ENCODE peak calls at places on chromosomes 3 and 15, in ten cellular contexts. E, C, X, R, L, S, Y, M, N and I are unnamed samples.

GRCh38 chr3:100316656-100317069 is 17.9 kb upstream of the NIT2 start:
- DNase-seq in E (peak; percentile 13), C (peak; percentile 41), X (no peak), R (peak; percentile 64), L (no peak), S (peak; percentile 68), Y (no peak), M (no peak), N (no peak), I (peak; percentile 77)

GRCh38 chr15:29859981-29860745 is 37.9 kb upstream of the TJP1 start:
- DNase-seq in E (no peak), C (no peak), X (no peak), R (peak; percentile 69), L (peak; percentile 84), S (peak; percentile 84), Y (no peak), M (no peak), N (no peak), I (no peak)

GRCh38 chr3:40719660-40720287 is 195.0 kb downstream of the ZNF621 start:
- DNase-seq in E (no peak), C (no peak), X (no peak), R (no peak), L (no peak), S (no peak), Y (no peak), M (no peak), N (no peak), I (no peak)

GRCh38 chr3:31895471-31895870 is 85.6 kb downstream of the OSBPL10 start:
- DNase-seq in E (no peak), C (no peak), X (no peak), R (no peak), L (no peak), S (peak; percentile 73), Y (no peak), M (no peak), N (no peak), I (no peak)

GRCh38 chr3:150766742-150767141 is 3.8 kb upstream of the SIAH2 start:
- DNase-seq in E (no peak), C (no peak), X (no peak), R (no peak), L (no peak), S (no peak), Y (no peak), M (no peak), N (no peak), I (no peak)

GRCh38 chr3:44055951-44056350 is 185.7 kb upstream of the TOPAZ1 start:
- DNase-seq in E (no peak), C (no peak), X (no peak), R (no peak), L (no peak), S (peak; percentile 17), Y (no peak), M (no peak), N (no peak), I (no peak)

GRCh38 chr15:25798207-25798931 is 64.8 kb downstream of the ATP10A start:
- DNase-seq in E (no peak), C (no peak), X (no peak), R (no peak), L (no peak), S (peak; percentile 54), Y (no peak), M (no peak), N (no peak), I (no peak)

GRCh38 chr3:146558811-146559210 is 14.4 kb upstream of the PLSCR1 start:
- DNase-seq in E (no peak), C (no peak), X (no peak), R (no peak), L (no peak), S (no peak), Y (no peak), M (no peak), N (no peak), I (no peak)

GRCh38 chr3:66075281-66075680 is 36.6 kb upstream of the MAGI1 start:
- DNase-seq in E (no peak), C (no peak), X (no peak), R (peak; percentile 23), L (no peak), S (peak; percentile 89), Y (no peak), M (no peak), N (no peak), I (no peak)

DNA sequence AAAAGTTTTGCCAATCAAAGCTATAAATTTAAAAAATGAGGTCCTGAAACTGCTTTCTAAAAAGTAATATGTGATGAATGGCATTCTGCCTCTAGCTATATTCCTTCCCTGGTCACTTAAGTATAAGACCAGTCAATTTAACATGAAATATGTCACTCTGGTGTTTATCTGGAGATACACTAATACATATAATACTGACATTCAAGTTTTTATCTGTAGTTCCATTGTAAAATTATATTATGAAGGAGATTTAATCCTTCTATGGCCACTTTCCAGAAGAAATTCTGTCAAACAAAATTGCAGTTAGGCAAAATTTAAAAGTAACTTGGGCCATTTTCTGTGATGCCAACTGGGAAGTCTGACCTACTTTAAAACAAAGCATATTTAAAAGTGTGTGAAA is 236.8 kb downstream of the CNTN3 start:
- DNase-seq in E (no peak), C (no peak), X (no peak), R (no peak), L (no peak), S (no peak), Y (no peak), M (no peak), N (no peak), I (no peak)
- H3K27me3 ChIP-seq in E (no peaks in the 10 kb centered on the region), C (no peaks in the 10 kb centered on the region), X (no peaks in the 10 kb centered on the region), R (no peaks in the 10 kb centered on the region), L (no peaks in the 10 kb centered on the region), S (no peaks in the 10 kb centered on the region), Y (no peaks in the 10 kb centered on the region), M (no peaks in the 10 kb centered on the region), N (no peaks in the 10 kb centered on the region), I (no peaks in the 10 kb centered on the region)

GRCh38 chr15:73741401-73741836 is 11.7 kb downstream of the INSYN1 start:
- DNase-seq in E (no peak), C (no peak), X (no peak), R (no peak), L (no peak), S (no peak), Y (no peak), M (no peak), N (no peak), I (no peak)
- H3K27me3 ChIP-seq in E (no peaks in the 10 kb centered on the region), C (no peaks in the 10 kb centered on the region), X (no peaks in the 10 kb centered on the region), R (peaks cover 4% of the 10 kb centered on the region), L (no peaks in the 10 kb centered on the region), S (peaks cover 35% of the 10 kb centered on the region), Y (peaks cover 3% of the 10 kb centered on the region), M (no peaks in the 10 kb centered on the region), N (no peaks in the 10 kb centered on the region), I (no peaks in the 10 kb centered on the region)

GRCh38 chr3:134048278-134048996 is 18.7 kb upstream of the SLCO2A1 start:
- DNase-seq in E (no peak), C (no peak), X (no peak), R (no peak), L (no peak), S (no peak), Y (peak; percentile 58), M (no peak), N (no peak), I (no peak)
- H3K27me3 ChIP-seq in E (no peaks in the 10 kb centered on the region), C (no peaks in the 10 kb centered on the region), X (no peaks in the 10 kb centered on the region), R (no peaks in the 10 kb centered on the region), L (no peaks in the 10 kb centered on the region), S (no peaks in the 10 kb centered on the region), Y (no peaks in the 10 kb centered on the region), M (no peaks in the 10 kb centered on the region), N (no peaks in the 10 kb centered on the region), I (no peaks in the 10 kb centered on the region)

GRCh38 chr3:119571230-119571629 is 8.1 kb upstream of the ADPRH start:
- DNase-seq in E (no peak), C (no peak), X (no peak), R (no peak), L (no peak), S (no peak), Y (no peak), M (no peak), N (no peak), I (no peak)
- H3K27me3 ChIP-seq in E (no peaks in the 10 kb centered on the region), C (no peaks in the 10 kb centered on the region), X (no peaks in the 10 kb centered on the region), R (no peaks in the 10 kb centered on the region), L (no peaks in the 10 kb centered on the region), S (peaks cover 4% of the 10 kb centered on the region), Y (no peaks in the 10 kb centered on the region), M (no peaks in the 10 kb centered on the region), N (no peaks in the 10 kb centered on the region), I (no peaks in the 10 kb centered on the region)

GRCh38 chr15:101438482-101439284 is 50.8 kb downstream of the PCSK6 start:
- DNase-seq in E (no peak), C (no peak), X (no peak), R (no peak), L (no peak), S (no peak), Y (no peak), M (no peak), N (no peak), I (no peak)
- H3K27me3 ChIP-seq in E (no peaks in the 10 kb centered on the region), C (no peaks in the 10 kb centered on the region), X (no peaks in the 10 kb centered on the region), R (no peaks in the 10 kb centered on the region), L (peaks cover 4% of the 10 kb centered on the region), S (peaks cover 17% of the 10 kb centered on the region), Y (no peaks in the 10 kb centered on the region), M (no peaks in the 10 kb centered on the region), N (no peaks in the 10 kb centered on the region), I (peaks cover 2% of the 10 kb centered on the region)

DNA sequence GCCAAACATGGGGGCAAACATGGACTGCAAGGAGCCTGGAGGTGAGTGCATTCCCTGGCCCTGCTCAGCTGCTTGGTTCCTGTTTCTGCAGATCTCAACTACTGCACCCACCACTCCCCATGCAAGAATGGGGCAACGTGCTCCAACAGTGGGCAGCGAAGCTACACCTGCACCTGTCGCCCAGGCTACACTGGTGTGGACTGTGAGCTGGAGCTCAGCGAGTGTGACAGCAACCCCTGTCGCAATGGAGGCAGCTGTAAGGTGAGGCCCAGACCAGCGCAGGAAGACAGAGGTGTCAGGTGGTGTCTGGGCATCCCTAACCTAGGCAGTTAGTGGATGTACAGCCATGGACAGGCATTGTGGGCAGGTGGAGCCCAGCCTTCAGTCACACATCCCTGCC is 5.3 kb downstream of the DLL4 start:
- DNase-seq in E (no peak), C (no peak), X (no peak), R (no peak), L (no peak), S (no peak), Y (no peak), M (no peak), N (no peak), I (no peak)
- H3K27me3 ChIP-seq in E (peaks cover 22% of the 10 kb centered on the region), C (peaks cover 23% of the 10 kb centered on the region), X (no peaks in the 10 kb centered on the region), R (peaks cover 8% of the 10 kb centered on the region), L (peaks cover 34% of the 10 kb centered on the region), S (no peaks in the 10 kb centered on the region), Y (peaks cover 30% of the 10 kb centered on the region), M (peaks cover 24% of the 10 kb centered on the region), N (peaks cover 51% of the 10 kb centered on the region), I (peaks cover 8% of the 10 kb centered on the region)